ENCODE peak calls at places on chromosome 17, in six cellular contexts. S is pancreas; U is renal cortical epithelial cell; E is stimulated activated CD4-positive, alpha-beta T cell treated with anti-CD3 and anti-CD28 coated beads, Interleukin-12 subunit alpha, Interleukin-12 subunit beta, amount 100 ng/mL, for 48 hours; Z is midbrain; X is anterior cingulate cortex. F is an unnamed sample.

GRCh38 chr17:79435962-79436361 is 174.9 kb downstream of the RBFOX3 start:
- DNase-seq in S (no peak), U (no peak), E (no peak), Z (no peak), X (no peak), F (no peak)

GRCh38 chr17:35345926-35346771 is 27.3 kb downstream of the SLFN11 start:
- DNase-seq in S (peak; percentile 71), U (peak; percentile 60), E (no peak), Z (peak; percentile 17), X (no peak), F (peak; percentile 94)

GRCh38 chr17:39306509-39307212 is 80.9 kb upstream of the STAC2 start:
- DNase-seq in S (no peak), U (no peak), E (no peak), Z (no peak), X (no peak), F (no peak)

GRCh38 chr17:59804910-59805381 is 87.8 kb downstream of the TUBD1 start:
- DNase-seq in S (no peak), U (no peak), E (no peak), Z (peak; percentile 9), X (no peak), F (no peak)

GRCh38 chr17:2853111-2853721 is 57.0 kb downstream of the RAP1GAP2 start:
- DNase-seq in S (peak; percentile 68), U (no peak), E (no peak), Z (no peak), X (no peak), F (no peak)

GRCh38 chr17:50779747-50780363 is 12.5 kb upstream of the ANKRD40CL start:
- DNase-seq in S (no peak), U (no peak), E (peak; percentile 12), Z (no peak), X (no peak), F (no peak)

GRCh38 chr17:5272313-5272712 is 9.8 kb upstream of the RABEP1 start:
- DNase-seq in S (no peak), U (no peak), E (peak; percentile 46), Z (no peak), X (no peak), F (no peak)

GRCh38 chr17:42642377-42642776 is 16.7 kb upstream of the TUBG2 start:
- DNase-seq in S (no peak), U (no peak), E (no peak), Z (no peak), X (no peak), F (no peak)

GRCh38 chr17:75819723-75820410 is 24.3 kb downstream of the UNC13D start:
- DNase-seq in S (peak; percentile 11), U (no peak), E (no peak), Z (no peak), X (no peak), F (no peak)

F was measured in HL-60.